ENCODE peak calls at places on chromosomes 5 and 9, in six cellular contexts. One of them, this sample, is unnamed.

GRCh38 chr9:134150557-134151214 is 13.7 kb downstream of the RNU6ATAC start:
- DNase-seq in neural progenitor cell: no peak
- DNase-seq in GM23338: no peak
- DNase-seq in choroid plexus epithelial cell: peak
- DNase-seq in H9: no peak
- DNase-seq in right atrium auricular region: no peak
- DNase-seq in this sample: no peak

GRCh38 chr5:93584531-93585053 is 1.6 kb downstream of the NR2F1 start:
- DNase-seq in neural progenitor cell: peak
- DNase-seq in GM23338: peak
- DNase-seq in choroid plexus epithelial cell: peak
- DNase-seq in H9: no peak
- DNase-seq in right atrium auricular region: no peak
- DNase-seq in this sample: no peak

GRCh38 chr5:54867310-54867944 is 118.0 kb downstream of the ESM1 start:
- DNase-seq in neural progenitor cell: peak
- DNase-seq in GM23338: peak
- DNase-seq in choroid plexus epithelial cell: peak
- DNase-seq in H9: no peak
- DNase-seq in right atrium auricular region: no peak
- DNase-seq in this sample: no peak

GRCh38 chr9:76989501-76989900 is 30.0 kb upstream of the FOXB2 start:
- DNase-seq in neural progenitor cell: no peak
- DNase-seq in GM23338: no peak
- DNase-seq in choroid plexus epithelial cell: no peak
- DNase-seq in H9: no peak
- DNase-seq in right atrium auricular region: no peak
- DNase-seq in this sample: no peak

GRCh38 chr5:74956278-74956677 is 90.1 kb upstream of the FAM169A start:
- DNase-seq in neural progenitor cell: no peak
- DNase-seq in GM23338: no peak
- DNase-seq in choroid plexus epithelial cell: no peak
- DNase-seq in H9: no peak
- DNase-seq in right atrium auricular region: no peak
- DNase-seq in this sample: peak

GRCh38 chr5:9356306-9356942 is 189.5 kb downstream of the SEMA5A start:
- DNase-seq in neural progenitor cell: no peak
- DNase-seq in GM23338: no peak
- DNase-seq in choroid plexus epithelial cell: peak
- DNase-seq in H9: no peak
- DNase-seq in right atrium auricular region: no peak
- DNase-seq in this sample: no peak

GRCh38 chr9:113511047-113511521 is 47.6 kb downstream of the RGS3 start:
- DNase-seq in neural progenitor cell: no peak
- DNase-seq in GM23338: no peak
- DNase-seq in choroid plexus epithelial cell: no peak
- DNase-seq in H9: no peak
- DNase-seq in right atrium auricular region: no peak
- DNase-seq in this sample: no peak

GRCh38 chr5:177427919-177428573 is 1.6 kb downstream of the GRK6 start:
- DNase-seq in neural progenitor cell: no peak
- DNase-seq in GM23338: no peak
- DNase-seq in choroid plexus epithelial cell: no peak
- DNase-seq in H9: no peak
- DNase-seq in right atrium auricular region: no peak
- DNase-seq in this sample: no peak

GRCh38 chr5:73357576-73357975 is 91.0 kb downstream of the FOXD1 start:
- DNase-seq in neural progenitor cell: no peak
- DNase-seq in GM23338: no peak
- DNase-seq in choroid plexus epithelial cell: no peak
- DNase-seq in H9: no peak
- DNase-seq in right atrium auricular region: no peak
- DNase-seq in this sample: no peak

GRCh38 chr5:111480346-111480745 is 32.0 kb downstream of the STARD4 start:
- DNase-seq in neural progenitor cell: no peak
- DNase-seq in GM23338: no peak
- DNase-seq in choroid plexus epithelial cell: no peak
- DNase-seq in H9: no peak
- DNase-seq in right atrium auricular region: no peak
- DNase-seq in this sample: no peak

GRCh38 chr9:106757539-106757938 is 105.4 kb upstream of the ZNF462 start:
- DNase-seq in neural progenitor cell: no peak
- DNase-seq in GM23338: no peak
- DNase-seq in choroid plexus epithelial cell: no peak
- DNase-seq in H9: peak
- DNase-seq in right atrium auricular region: no peak
- DNase-seq in this sample: no peak

GRCh38 chr5:61333351-61334223 is 1.5 kb downstream of the ZSWIM6 start:
- DNase-seq in neural progenitor cell: peak
- DNase-seq in GM23338: peak
- DNase-seq in choroid plexus epithelial cell: no peak
- DNase-seq in H9: no peak
- DNase-seq in right atrium auricular region: no peak
- DNase-seq in this sample: no peak

GRCh38 chr5:112386716-112387115 is 32.4 kb downstream of the EPB41L4A start:
- DNase-seq in neural progenitor cell: no peak
- DNase-seq in GM23338: no peak
- DNase-seq in choroid plexus epithelial cell: no peak
- DNase-seq in H9: no peak
- DNase-seq in right atrium auricular region: no peak
- DNase-seq in this sample: no peak

GRCh38 chr5:113378960-113379541 is 55.7 kb downstream of the TSSK1B start:
- DNase-seq in neural progenitor cell: peak
- DNase-seq in GM23338: peak
- DNase-seq in choroid plexus epithelial cell: peak
- DNase-seq in H9: peak
- DNase-seq in right atrium auricular region: no peak
- DNase-seq in this sample: peak

GRCh38 chr9:121376214-121376830 is 6.3 kb upstream of the STOM start:
- DNase-seq in neural progenitor cell: no peak
- DNase-seq in GM23338: no peak
- DNase-seq in choroid plexus epithelial cell: peak
- DNase-seq in H9: no peak
- DNase-seq in right atrium auricular region: no peak
- DNase-seq in this sample: no peak

GRCh38 chr5:110288766-110289165 is 437.7 kb downstream of the TMEM232 start:
- DNase-seq in neural progenitor cell: no peak
- DNase-seq in GM23338: no peak
- DNase-seq in choroid plexus epithelial cell: peak
- DNase-seq in H9: no peak
- DNase-seq in right atrium auricular region: no peak
- DNase-seq in this sample: no peak

GRCh38 chr9:124257865-124258764 is at the start of gene NEK6:
- DNase-seq in neural progenitor cell: peak
- DNase-seq in GM23338: no peak
- DNase-seq in choroid plexus epithelial cell: peak
- DNase-seq in H9: no peak
- DNase-seq in right atrium auricular region: no peak
- DNase-seq in this sample: peak

GRCh38 chr9:37935106-37935505 is 31.2 kb upstream of the SLC25A51 start:
- DNase-seq in neural progenitor cell: no peak
- DNase-seq in GM23338: no peak
- DNase-seq in choroid plexus epithelial cell: no peak
- DNase-seq in H9: no peak
- DNase-seq in right atrium auricular region: no peak
- DNase-seq in this sample: no peak

GRCh38 chr9:106860731-106861584 is 2.0 kb upstream of the ZNF462 start:
- DNase-seq in neural progenitor cell: peak
- DNase-seq in GM23338: peak
- DNase-seq in choroid plexus epithelial cell: peak
- DNase-seq in H9: peak
- DNase-seq in right atrium auricular region: no peak
- DNase-seq in this sample: peak

GRCh38 chr9:123120953-123121352 is 87.5 kb downstream of the GPR21 start:
- DNase-seq in neural progenitor cell: no peak
- DNase-seq in GM23338: no peak
- DNase-seq in choroid plexus epithelial cell: no peak
- DNase-seq in H9: no peak
- DNase-seq in right atrium auricular region: no peak
- DNase-seq in this sample: no peak

GRCh38 chr9:134294228-134295071 is 31.8 kb upstream of the RXRA start:
- DNase-seq in neural progenitor cell: peak
- DNase-seq in GM23338: peak
- DNase-seq in choroid plexus epithelial cell: peak
- DNase-seq in H9: no peak
- DNase-seq in right atrium auricular region: peak
- DNase-seq in this sample: no peak

GRCh38 chr5:36152324-36153298 is 700 bp downstream of the SKP2 start:
- DNase-seq in neural progenitor cell: peak
- DNase-seq in GM23338: peak
- DNase-seq in choroid plexus epithelial cell: peak
- DNase-seq in H9: no peak
- DNase-seq in right atrium auricular region: no peak
- DNase-seq in this sample: no peak

GRCh38 chr9:82456621-82457020 is 468.0 kb downstream of the SPATA31D1 start:
- DNase-seq in neural progenitor cell: no peak
- DNase-seq in GM23338: no peak
- DNase-seq in choroid plexus epithelial cell: peak
- DNase-seq in H9: no peak
- DNase-seq in right atrium auricular region: no peak
- DNase-seq in this sample: no peak

GRCh38 chr9:131629827-131630205 is 84.5 kb downstream of the PRRT1B start:
- DNase-seq in neural progenitor cell: no peak
- DNase-seq in GM23338: no peak
- DNase-seq in choroid plexus epithelial cell: no peak
- DNase-seq in H9: no peak
- DNase-seq in right atrium auricular region: no peak
- DNase-seq in this sample: no peak

GRCh38 chr9:100167176-100167575 is 68.1 kb downstream of the INVS start:
- DNase-seq in neural progenitor cell: no peak
- DNase-seq in GM23338: no peak
- DNase-seq in choroid plexus epithelial cell: peak
- DNase-seq in H9: no peak
- DNase-seq in right atrium auricular region: no peak
- DNase-seq in this sample: no peak

GRCh38 chr5:33736510-33736909 is 155.3 kb downstream of the ADAMTS12 start:
- DNase-seq in neural progenitor cell: no peak
- DNase-seq in GM23338: no peak
- DNase-seq in choroid plexus epithelial cell: peak
- DNase-seq in H9: no peak
- DNase-seq in right atrium auricular region: no peak
- DNase-seq in this sample: no peak

GRCh38 chr5:139137703-139138102 is 60.5 kb downstream of the SIL1 start:
- DNase-seq in neural progenitor cell: peak
- DNase-seq in GM23338: peak
- DNase-seq in choroid plexus epithelial cell: peak
- DNase-seq in H9: no peak
- DNase-seq in right atrium auricular region: no peak
- DNase-seq in this sample: peak

GRCh38 chr5:60670764-60671163 is 29.2 kb downstream of the DEPDC1B start:
- DNase-seq in neural progenitor cell: no peak
- DNase-seq in GM23338: no peak
- DNase-seq in choroid plexus epithelial cell: no peak
- DNase-seq in H9: no peak
- DNase-seq in right atrium auricular region: no peak
- DNase-seq in this sample: no peak

GRCh38 chr5:58188287-58188651 is 271.6 kb downstream of the PLK2 start:
- DNase-seq in neural progenitor cell: peak
- DNase-seq in GM23338: peak
- DNase-seq in choroid plexus epithelial cell: peak
- DNase-seq in H9: no peak
- DNase-seq in right atrium auricular region: no peak
- DNase-seq in this sample: peak
- TF ChIP-seq CTCF in neural progenitor cell: no peak
- TF ChIP-seq CTCF in GM23338: no peak
- TF ChIP-seq CTCF in choroid plexus epithelial cell: peak
- TF ChIP-seq CTCF in H9: no peak
- TF ChIP-seq CTCF in right atrium auricular region: no peak
- TF ChIP-seq CTCF in this sample: no peak

GRCh38 chr5:147559725-147560124 is 49.9 kb upstream of the DPYSL3 start:
- DNase-seq in neural progenitor cell: peak
- DNase-seq in GM23338: peak
- DNase-seq in choroid plexus epithelial cell: peak
- DNase-seq in H9: peak
- DNase-seq in right atrium auricular region: no peak
- DNase-seq in this sample: no peak
- TF ChIP-seq CTCF in neural progenitor cell: peak
- TF ChIP-seq CTCF in GM23338: peak
- TF ChIP-seq CTCF in choroid plexus epithelial cell: peak
- TF ChIP-seq CTCF in H9: peak
- TF ChIP-seq CTCF in right atrium auricular region: no peak
- TF ChIP-seq CTCF in this sample: no peak

GRCh38 chr5:41754857-41755256 is 115.4 kb downstream of the OXCT1 start:
- DNase-seq in neural progenitor cell: no peak
- DNase-seq in GM23338: no peak
- DNase-seq in choroid plexus epithelial cell: no peak
- DNase-seq in H9: no peak
- DNase-seq in right atrium auricular region: no peak
- DNase-seq in this sample: no peak
- TF ChIP-seq CTCF in neural progenitor cell: peak
- TF ChIP-seq CTCF in GM23338: peak
- TF ChIP-seq CTCF in choroid plexus epithelial cell: no peak
- TF ChIP-seq CTCF in H9: peak
- TF ChIP-seq CTCF in right atrium auricular region: no peak
- TF ChIP-seq CTCF in this sample: no peak

GRCh38 chr5:79774855-79775237 is 85.2 kb downstream of the CMYA5 start:
- DNase-seq in neural progenitor cell: no peak
- DNase-seq in GM23338: no peak
- DNase-seq in choroid plexus epithelial cell: no peak
- DNase-seq in H9: no peak
- DNase-seq in right atrium auricular region: no peak
- DNase-seq in this sample: no peak

GRCh38 chr5:79773612-79774011 is 84.0 kb downstream of the CMYA5 start:
- DNase-seq in neural progenitor cell: no peak
- DNase-seq in GM23338: no peak
- DNase-seq in choroid plexus epithelial cell: no peak
- DNase-seq in H9: no peak
- DNase-seq in right atrium auricular region: no peak
- DNase-seq in this sample: no peak

GRCh38 chr5:79772651-79773050 is 83.0 kb downstream of the CMYA5 start:
- DNase-seq in neural progenitor cell: no peak
- DNase-seq in GM23338: no peak
- DNase-seq in choroid plexus epithelial cell: no peak
- DNase-seq in H9: no peak
- DNase-seq in right atrium auricular region: no peak
- DNase-seq in this sample: no peak

GRCh38 chr5:79771387-79771786 is 81.8 kb downstream of the CMYA5 start:
- DNase-seq in neural progenitor cell: no peak
- DNase-seq in GM23338: no peak
- DNase-seq in choroid plexus epithelial cell: peak
- DNase-seq in H9: no peak
- DNase-seq in right atrium auricular region: no peak
- DNase-seq in this sample: no peak

DNA sequence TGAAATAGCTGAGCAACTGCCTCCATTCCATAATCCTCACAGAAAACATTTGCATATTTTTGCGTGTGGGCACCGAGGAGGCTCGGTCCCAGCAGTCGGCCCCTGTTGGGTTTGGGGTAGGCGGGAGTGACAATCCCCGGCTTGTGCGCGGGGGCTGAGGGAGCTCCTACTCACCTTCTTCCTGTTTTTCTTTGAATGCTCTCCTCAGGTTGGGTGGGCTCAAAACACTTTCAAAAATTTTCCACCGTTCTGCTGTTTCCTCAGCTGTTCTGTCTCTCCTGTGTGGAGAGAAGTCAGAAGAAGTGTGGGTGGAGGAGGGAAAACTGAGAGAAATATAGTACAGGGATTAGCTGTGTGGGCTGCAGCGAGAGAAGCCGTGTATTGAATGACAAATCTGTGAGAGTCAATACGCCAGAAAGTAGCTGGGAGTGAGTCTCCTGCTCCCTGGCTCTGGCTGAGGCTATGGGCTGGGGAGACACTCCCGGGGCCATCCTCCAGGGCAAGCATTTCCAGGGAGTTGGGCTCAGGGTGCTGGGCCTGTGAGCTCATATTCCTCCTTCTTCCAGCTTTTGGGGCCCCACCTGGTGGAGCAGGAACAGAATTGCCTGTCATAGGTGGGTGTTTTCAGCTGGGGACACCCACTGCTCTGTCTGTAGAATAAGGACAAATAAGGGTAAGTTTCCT is 84.7 kb downstream of the CMYA5 start:
- DNase-seq in neural progenitor cell: peak
- DNase-seq in GM23338: peak
- DNase-seq in choroid plexus epithelial cell: peak
- DNase-seq in H9: peak
- DNase-seq in right atrium auricular region: no peak
- DNase-seq in this sample: peak
- TF ChIP-seq CTCF in neural progenitor cell: peak
- TF ChIP-seq CTCF in GM23338: peak
- TF ChIP-seq CTCF in choroid plexus epithelial cell: peak
- TF ChIP-seq CTCF in H9: peak
- TF ChIP-seq CTCF in right atrium auricular region: no peak
- TF ChIP-seq CTCF in this sample: peak

This sample was measured in Caco-2.